ENCODE peak calls at places on chromosomes 1 and 21, in ten cellular contexts. L is substantia nigra; C is uterus; N is activated CD4-positive, alpha-beta T cell treated with anti-CD3 and anti-CD28 coated beads, Interleukin-2, amount 50 U/mL, for 1 hour; X is B cell; H is AG08396; F is Right ventricle myocardium superior; G is NCI-H1092; R is kidney; T is activated CD8-positive, alpha-beta memory T cell treated with anti-CD3 and anti-CD28 coated beads for 24 hours. I is an unnamed sample.

GRCh38 chr1:96487404-96487803 is 234.2 kb upstream of the PTBP2 start:
- DNase-seq in L (no peak), C (no peak), N (no peak), X (no peak), H (no peak), F (no peak), G (no peak), R (no peak), T (no peak), I (no peak)

GRCh38 chr21:15298306-15298705 is 233.5 kb upstream of the NRIP1 start:
- DNase-seq in L (no peak), C (no peak), N (no peak), X (no peak), H (no peak), F (no peak), G (no peak), R (no peak), T (no peak), I (no peak)

GRCh38 chr1:50438945-50439344 is 15.7 kb upstream of the DMRTA2 start:
- DNase-seq in L (no peak), C (no peak), N (no peak), X (no peak), H (peak; percentile 42), F (no peak), G (no peak), R (no peak), T (no peak), I (no peak)

GRCh38 chr1:239719642-239720258 is 333.4 kb downstream of the CHRM3 start:
- DNase-seq in L (no peak), C (no peak), N (peak; percentile 24), X (no peak), H (no peak), F (no peak), G (no peak), R (no peak), T (peak; percentile 72), I (no peak)

GRCh38 chr1:178192686-178193085 is 98.8 kb downstream of the RASAL2 start:
- DNase-seq in L (no peak), C (peak; percentile 20), N (no peak), X (no peak), H (peak; percentile 43), F (no peak), G (no peak), R (no peak), T (no peak), I (no peak)

GRCh38 chr1:9929431-9930385 is 13.5 kb downstream of the LZIC start:
- DNase-seq in L (peak; percentile 18), C (no peak), N (no peak), X (no peak), H (no peak), F (no peak), G (no peak), R (no peak), T (no peak), I (no peak)

GRCh38 chr1:125065092-125065820 is 3880.5 kb downstream of the SRGAP2C start:
- DNase-seq in L (no peak), C (no peak), N (no peak), X (peak; percentile 37), H (no peak), F (no peak), G (no peak), R (peak; percentile 45), T (no peak), I (no peak)

GRCh38 chr1:35691571-35692220 is 27.0 kb downstream of the C1orf216 start:
- DNase-seq in L (no peak), C (no peak), N (no peak), X (no peak), H (no peak), F (no peak), G (peak; percentile 14), R (no peak), T (no peak), I (no peak)

GRCh38 chr1:110967256-110967655 is 3.5 kb upstream of the LRIF1 start:
- DNase-seq in L (no peak), C (no peak), N (no peak), X (no peak), H (no peak), F (no peak), G (no peak), R (no peak), T (no peak), I (no peak)

GRCh38 chr1:241237873-241238272 is 119.1 kb downstream of the RGS7 start:
- DNase-seq in L (no peak), C (no peak), N (no peak), X (no peak), H (no peak), F (no peak), G (no peak), R (no peak), T (no peak), I (no peak)

GRCh38 chr21:45032977-45033705 is 41.2 kb upstream of the ADARB1 start:
- DNase-seq in L (no peak), C (peak; percentile 19), N (no peak), X (no peak), H (no peak), F (no peak), G (no peak), R (peak; percentile 91), T (no peak), I (no peak)

GRCh38 chr1:27099154-27099903 is 55.6 kb downstream of the SLC9A1 start:
- DNase-seq in L (no peak), C (peak; percentile 81), N (no peak), X (peak; percentile 90), H (peak; percentile 82), F (peak; percentile 81), G (peak; percentile 32), R (peak; percentile 81), T (no peak), I (peak; percentile 63)

GRCh38 chr21:28669331-28669730 is 323.3 kb downstream of the LTN1 start:
- DNase-seq in L (no peak), C (no peak), N (no peak), X (no peak), H (no peak), F (no peak), G (no peak), R (no peak), T (no peak), I (no peak)

GRCh38 chr1:175201061-175201508 is 8.5 kb upstream of the KIAA0040 start:
- DNase-seq in L (no peak), C (peak; percentile 26), N (no peak), X (peak; percentile 9), H (peak; percentile 47), F (no peak), G (no peak), R (peak; percentile 46), T (no peak), I (no peak)

GRCh38 chr21:41712201-41712600 is 54.7 kb downstream of the RIPK4 start:
- DNase-seq in L (no peak), C (no peak), N (no peak), X (no peak), H (no peak), F (no peak), G (no peak), R (peak; percentile 63), T (no peak), I (no peak)

GRCh38 chr1:30740952-30741894 is 16.4 kb downstream of the LAPTM5 start:
- DNase-seq in L (no peak), C (no peak), N (no peak), X (no peak), H (no peak), F (no peak), G (no peak), R (peak; percentile 57), T (no peak), I (no peak)

GRCh38 chr1:52651904-52652303 is 18.9 kb downstream of the SHISAL2A start:
- DNase-seq in L (no peak), C (no peak), N (no peak), X (no peak), H (no peak), F (no peak), G (no peak), R (peak; percentile 3), T (no peak), I (no peak)